ENCODE peak calls at places on chromosomes 16 and 17, in nine cellular contexts. R, Z, S, H, Q, B, E, I and U are unnamed samples.

GRCh38 chr17:49964539-49965521 is 4.2 kb upstream of the DLX4 start:
- DNase-seq in R (no peak), Z (no peak), S (no peak), H (no peak), Q (no peak), B (no peak), E (no peak), I (no peak), U (no peak)

GRCh38 chr16:57314161-57314785 is 29.8 kb upstream of the PLLP start:
- DNase-seq in R (no peak), Z (no peak), S (no peak), H (no peak), Q (no peak), B (no peak), E (no peak), I (no peak), U (no peak)

GRCh38 chr17:8904686-8905085 is 37.2 kb upstream of the PIK3R6 start:
- DNase-seq in R (no peak), Z (no peak), S (no peak), H (no peak), Q (no peak), B (no peak), E (no peak), I (no peak), U (no peak)

GRCh38 chr17:83099086-83099540 is 19.7 kb downstream of the METRNL start:
- DNase-seq in R (no peak), Z (no peak), S (no peak), H (no peak), Q (no peak), B (no peak), E (no peak), I (no peak), U (no peak)

GRCh38 chr17:50889528-50890118 is 23.5 kb upstream of the TOB1 start:
- DNase-seq in R (no peak), Z (no peak), S (no peak), H (no peak), Q (no peak), B (no peak), E (no peak), I (no peak), U (no peak)

GRCh38 chr17:20103454-20104448 is 94.6 kb downstream of the SPECC1 start:
- DNase-seq in R (no peak), Z (no peak), S (no peak), H (peak; percentile 7), Q (no peak), B (no peak), E (peak; percentile 36), I (peak; percentile 37), U (no peak)

GRCh38 chr16:81738831-81739496 is 40.1 kb upstream of the PLCG2 start:
- DNase-seq in R (no peak), Z (no peak), S (no peak), H (no peak), Q (no peak), B (no peak), E (peak; percentile 63), I (no peak), U (peak; percentile 87)

GRCh38 chr17:44894642-44895041 is 4.6 kb downstream of the EFTUD2 start:
- DNase-seq in R (no peak), Z (no peak), S (no peak), H (no peak), Q (no peak), B (no peak), E (no peak), I (no peak), U (no peak)

GRCh38 chr17:55456307-55457240 is 34.9 kb upstream of the MMD start:
- DNase-seq in R (no peak), Z (no peak), S (no peak), H (no peak), Q (no peak), B (no peak), E (no peak), I (no peak), U (no peak)

GRCh38 chr17:47697948-47698711 is 4.2 kb downstream of the TBKBP1 start:
- DNase-seq in R (no peak), Z (no peak), S (no peak), H (no peak), Q (no peak), B (no peak), E (no peak), I (no peak), U (no peak)

GRCh38 chr17:68698761-68699160 is 97.6 kb upstream of the FAM20A start:
- DNase-seq in R (no peak), Z (no peak), S (no peak), H (peak; percentile 42), Q (no peak), B (no peak), E (peak; percentile 24), I (peak; percentile 74), U (no peak)

GRCh38 chr17:67477687-67478086 is 100.6 kb downstream of the PITPNC1 start:
- DNase-seq in R (no peak), Z (no peak), S (no peak), H (peak; percentile 59), Q (peak; percentile 80), B (peak; percentile 49), E (no peak), I (no peak), U (no peak)

GRCh38 chr17:57357392-57357784 is 101.1 kb downstream of the MSI2 start:
- DNase-seq in R (peak; percentile 86), Z (no peak), S (no peak), H (no peak), Q (no peak), B (no peak), E (peak; percentile 79), I (no peak), U (peak; percentile 93)

GRCh38 chr16:8963010-8963824 is 489 bp downstream of the USP7 start:
- DNase-seq in R (no peak), Z (no peak), S (peak; percentile 16), H (no peak), Q (no peak), B (no peak), E (no peak), I (no peak), U (peak; percentile 76)

GRCh38 chr17:33038740-33039139 is 47.1 kb downstream of the SPACA3 start:
- DNase-seq in R (no peak), Z (peak; percentile 65), S (peak; percentile 73), H (peak; percentile 40), Q (peak; percentile 15), B (no peak), E (peak; percentile 28), I (peak; percentile 33), U (no peak)

GRCh38 chr17:40564195-40564882 is 933 bp downstream of the CCR7 start:
- DNase-seq in R (no peak), Z (no peak), S (no peak), H (no peak), Q (no peak), B (no peak), E (no peak), I (no peak), U (peak; percentile 56)

GRCh38 chr16:50282955-50283631 is 16.7 kb downstream of the ADCY7 start:
- DNase-seq in R (no peak), Z (no peak), S (no peak), H (no peak), Q (no peak), B (no peak), E (no peak), I (no peak), U (peak; percentile 24)

GRCh38 chr17:4548721-4549531 is 6.3 kb downstream of the MYBBP1A start:
- DNase-seq in R (no peak), Z (no peak), S (no peak), H (no peak), Q (peak; percentile 18), B (no peak), E (no peak), I (no peak), U (peak; percentile 59)

GRCh38 chr16:56190903-56191806 is at the start of gene GNAO1:
- DNase-seq in R (peak; percentile 58), Z (peak; percentile 47), S (peak; percentile 34), H (peak; percentile 32), Q (peak; percentile 51), B (peak; percentile 7), E (peak; percentile 82), I (peak; percentile 59), U (peak; percentile 89)

GRCh38 chr17:20920813-20921199 is 122.0 kb downstream of the USP22 start:
- DNase-seq in R (no peak), Z (peak; percentile 26), S (no peak), H (peak; percentile 62), Q (peak; percentile 53), B (peak; percentile 52), E (no peak), I (peak; percentile 33), U (no peak)

GRCh38 chr17:42118545-42118944 is 2.6 kb downstream of the KAT2A start:
- DNase-seq in R (no peak), Z (peak; percentile 61), S (peak; percentile 59), H (no peak), Q (peak; percentile 25), B (no peak), E (no peak), I (peak; percentile 42), U (no peak)
- TF ChIP-seq CTCF in R (peak; percentile 13), Z (peak; percentile 64), S (peak; percentile 38), H (peak; percentile 46), Q (peak; percentile 47), B (peak; percentile 69), E (peak; percentile 35), I (peak; percentile 62), U (peak; percentile 37)

GRCh38 chr16:66662445-66663194 is 33.9 kb downstream of the CMTM4 start:
- DNase-seq in R (no peak), Z (peak; percentile 56), S (no peak), H (peak; percentile 43), Q (peak; percentile 44), B (peak; percentile 48), E (no peak), I (peak; percentile 58), U (no peak)
- TF ChIP-seq CTCF in R (peak; percentile 22), Z (peak; percentile 58), S (no peak), H (peak; percentile 68), Q (peak; percentile 51), B (peak; percentile 76), E (peak; percentile 29), I (peak; percentile 60), U (peak; percentile 35)

GRCh38 chr17:73393381-73393780 is 81.6 kb upstream of the CDC42EP4 start:
- DNase-seq in R (no peak), Z (no peak), S (no peak), H (no peak), Q (no peak), B (no peak), E (no peak), I (no peak), U (no peak)
- TF ChIP-seq CTCF in R (no peak), Z (no peak), S (no peak), H (no peak), Q (no peak), B (no peak), E (no peak), I (no peak), U (no peak)

DNA sequence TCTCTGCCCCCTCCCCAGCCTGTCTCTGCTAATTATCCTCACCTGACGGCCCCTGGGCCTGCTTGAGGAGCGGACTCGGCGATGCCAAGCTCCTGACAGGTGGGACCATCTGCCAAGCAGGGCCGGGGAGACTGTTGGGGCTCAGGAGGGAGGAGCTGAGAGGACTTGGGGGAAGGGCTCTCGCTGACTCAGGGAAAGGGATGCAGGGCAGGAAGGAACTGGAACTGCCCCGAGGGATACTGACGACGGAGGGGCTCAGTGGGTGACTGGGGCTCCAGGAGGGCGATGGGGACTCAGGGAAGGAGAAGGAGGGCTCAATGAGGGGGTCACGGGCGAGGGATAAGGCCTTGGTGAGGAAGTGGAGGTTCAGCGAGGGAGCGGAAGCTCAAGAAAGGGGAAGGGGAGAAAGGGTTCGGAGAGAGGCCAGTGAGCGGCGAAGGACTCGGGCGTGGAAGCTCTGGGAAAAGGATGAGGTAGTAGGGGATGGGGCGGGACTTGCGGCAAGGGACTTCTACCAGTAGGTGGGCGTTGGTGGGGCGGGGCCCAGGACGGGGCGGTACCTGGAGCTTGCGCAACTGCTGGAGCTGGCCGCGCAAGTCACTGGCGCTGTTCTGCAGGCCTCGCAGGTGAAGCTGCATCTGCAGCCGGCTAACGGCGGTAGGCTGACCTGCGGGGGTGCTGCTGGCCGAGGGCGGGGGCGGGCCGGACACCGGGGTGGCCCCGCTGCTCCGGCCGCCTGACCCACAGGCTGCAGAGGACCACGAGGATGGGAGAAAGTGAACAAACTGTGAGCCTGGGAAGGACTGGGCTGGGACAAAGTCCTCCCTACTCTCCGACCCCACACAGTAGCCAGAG is 46.5 kb downstream of the SRCIN1 start:
- DNase-seq in R (peak; percentile 76), Z (peak; percentile 96), S (peak; percentile 56), H (peak; percentile 24), Q (peak; percentile 38), B (peak; percentile 38), E (peak; percentile 73), I (peak; percentile 73), U (peak; percentile 97)
- TF ChIP-seq CTCF in R (peak; percentile 35), Z (peak; percentile 25), S (no peak), H (no peak), Q (no peak), B (peak; percentile 15), E (no peak), I (no peak), U (peak; percentile 15)